ENCODE peak calls at places on chromosomes 6 and 20, in ten cellular contexts. S is cardiac fibroblast, P is transverse colon, X is ovary, N is PC-3, Z is RWPE1, R is cardiac muscle cell, C is progenitor cell of endocrine pancreas, M is astrocyte of the spinal cord, U is GM12865. D is an unnamed sample.
A peak's percentile ranks its signal among the peaks of the same experiment; 100 is the strongest.

GRCh38 chr6:111731404-111732195 is 125.9 kb upstream of the TRAF3IP2 start:
- DNase-seq in Z (no peak), X (no peak), U (peak; percentile 38), C (no peak), M (peak; percentile 53), R (no peak), P (no peak), S (no peak), N (no peak), D (no peak)

GRCh38 chr6:7532232-7532631 is 9.2 kb upstream of the DSP start:
- DNase-seq in X (no peak), Z (peak; percentile 56), U (no peak), R (no peak), N (peak; percentile 87), C (peak; percentile 34), M (no peak), S (no peak), P (peak; percentile 85), D (no peak)

GRCh38 chr6:17292600-17293133 is 11.5 kb downstream of the RBM24 start:
- DNase-seq in C (no peak), U (no peak), P (no peak), N (no peak), R (no peak), M (no peak), Z (no peak), X (no peak), S (no peak), D (no peak)

GRCh38 chr6:42101186-42101657 is 41.2 kb downstream of the C6orf132 start:
- DNase-seq in P (peak; percentile 61), Z (no peak), R (peak; percentile 64), C (no peak), N (no peak), X (no peak), M (no peak), U (no peak), S (no peak), D (no peak)

GRCh38 chr6:11732036-11732545 is 46.5 kb downstream of the ADTRP start:
- DNase-seq in R (peak; percentile 51), M (peak; percentile 68), Z (no peak), X (no peak), S (peak; percentile 96), U (peak; percentile 97), C (no peak), P (peak; percentile 44), N (no peak), D (peak; percentile 95)

GRCh38 chr6:63263456-63263855 is 52.2 kb downstream of the FKBP1C start:
- DNase-seq in S (no peak), C (no peak), U (no peak), X (no peak), Z (peak; percentile 2), M (no peak), P (no peak), N (no peak), R (no peak), D (no peak)

GRCh38 chr6:136510299-136510698 is 39.9 kb downstream of the MAP7 start:
- DNase-seq in S (no peak), N (no peak), P (no peak), R (no peak), X (no peak), M (no peak), Z (no peak), C (no peak), U (no peak), D (no peak)

GRCh38 chr20:32437391-32438074 is 79.4 kb downstream of the ASXL1 start:
- DNase-seq in N (peak; percentile 23), P (no peak), M (no peak), X (no peak), S (no peak), R (no peak), C (no peak), U (no peak), Z (peak; percentile 49), D (no peak)

GRCh38 chr20:50015636-50015992 is 32.8 kb downstream of the SNAI1 start:
- DNase-seq in U (no peak), X (no peak), N (no peak), P (no peak), C (no peak), R (no peak), M (no peak), Z (no peak), S (no peak), D (no peak)

GRCh38 chr6:134689676-134690447 is 260.0 kb downstream of the ALDH8A1 start:
- DNase-seq in U (no peak), X (no peak), R (no peak), S (no peak), C (no peak), M (no peak), Z (no peak), N (no peak), P (no peak), D (no peak)
- TF ChIP-seq CTCF in U (no peak), X (no peak), R (no peak), S (no peak), C (no peak), M (no peak), Z (no peak), N (peak; percentile 21), P (no peak), D (no peak)

GRCh38 chr6:139175389-139175788 is 40.5 kb downstream of the HECA start:
- DNase-seq in R (no peak), C (no peak), S (no peak), P (no peak), M (no peak), N (no peak), X (no peak), U (peak; percentile 20), Z (no peak), D (no peak)

GRCh38 chr6:139184050-139184826 is 49.4 kb downstream of the HECA start:
- DNase-seq in P (no peak), X (no peak), N (no peak), Z (no peak), U (no peak), S (no peak), M (no peak), C (no peak), R (no peak), D (no peak)

GRCh38 chr6:139186242-139186641 is 51.4 kb downstream of the HECA start:
- DNase-seq in S (no peak), Z (no peak), N (no peak), R (no peak), C (no peak), X (no peak), P (no peak), U (no peak), M (no peak), D (no peak)

GRCh38 chr6:139181236-139181635 is 46.4 kb downstream of the HECA start:
- DNase-seq in C (no peak), X (no peak), Z (no peak), M (no peak), R (no peak), S (no peak), N (no peak), P (no peak), U (no peak), D (no peak)
- TF ChIP-seq CTCF in C (no peak), X (no peak), Z (no peak), M (no peak), R (no peak), S (no peak), N (no peak), P (no peak), U (no peak), D (no peak)

GRCh38 chr6:39793528-39793927 is 1.4 kb downstream of the DAAM2 start:
- DNase-seq in S (no peak), C (no peak), R (no peak), Z (no peak), N (no peak), P (no peak), M (no peak), X (no peak), U (no peak), D (no peak)

GRCh38 chr6:39791311-39791710 is 865 bp upstream of the DAAM2 start:
- DNase-seq in S (peak; percentile 48), N (no peak), R (peak; percentile 48), C (no peak), P (no peak), Z (no peak), U (no peak), X (no peak), M (peak; percentile 12), D (no peak)

GRCh38 chr6:39791850-39792500 is at the start of gene DAAM2:
- DNase-seq in C (peak; percentile 16), S (peak; percentile 48), R (peak; percentile 70), P (peak; percentile 50), N (no peak), U (no peak), M (peak; percentile 42), X (peak; percentile 86), Z (no peak), D (no peak)

GRCh38 chr6:39794231-39794630 is 2.1 kb downstream of the DAAM2 start:
- DNase-seq in X (no peak), C (no peak), U (no peak), Z (no peak), R (no peak), P (no peak), M (no peak), S (no peak), N (no peak), D (no peak)

DNA sequence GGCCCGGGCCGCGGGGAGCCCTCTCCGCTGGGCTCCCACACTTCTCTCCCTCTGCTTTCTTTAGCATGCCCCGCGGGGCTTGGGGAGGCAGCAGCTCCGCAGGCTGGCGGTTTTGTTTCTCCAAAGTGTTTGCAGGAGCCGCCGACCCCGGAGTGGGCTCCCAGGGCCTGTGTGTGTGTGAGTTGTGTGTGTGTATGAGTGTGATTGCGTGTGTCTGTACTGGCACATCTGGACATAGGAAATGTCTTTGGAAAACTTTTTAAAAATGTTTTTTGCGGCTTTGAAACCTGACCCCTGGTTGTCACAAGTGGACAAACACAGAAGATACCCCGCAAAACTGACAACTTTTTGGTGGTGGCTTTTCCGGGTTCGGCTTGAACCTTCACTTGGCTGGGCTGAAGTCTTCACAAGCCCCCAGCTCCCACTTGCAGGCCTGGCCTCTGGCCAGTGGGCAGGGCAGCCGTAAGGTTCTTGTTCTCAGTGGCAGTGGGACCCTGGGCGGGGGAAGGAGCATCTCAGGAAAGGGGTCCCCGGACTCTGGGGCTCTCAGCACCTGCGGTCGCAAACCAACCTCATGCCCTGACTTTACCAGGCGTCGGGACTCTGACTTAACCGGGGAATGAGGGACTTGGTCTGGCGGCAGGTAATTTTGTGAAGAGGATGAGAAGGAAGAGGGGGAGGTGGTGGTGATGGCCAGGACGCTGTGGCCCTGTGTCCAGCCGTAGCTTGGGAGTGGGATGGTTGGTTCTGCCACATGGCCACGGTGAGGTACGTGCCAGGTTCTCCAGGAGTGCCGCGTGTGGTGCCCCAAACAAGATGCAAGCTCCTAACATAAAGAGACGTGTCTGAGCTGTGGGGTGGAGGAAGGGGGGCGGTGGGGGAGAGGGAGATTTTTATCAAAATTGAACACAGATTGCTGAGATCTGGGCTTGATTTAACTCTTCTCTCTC is 600 bp downstream of the DAAM2 start:
- DNase-seq in R (no peak), C (no peak), P (no peak), X (peak; percentile 67), S (peak; percentile 21), N (no peak), M (no peak), Z (no peak), U (no peak), D (no peak)
- TF ChIP-seq CTCF in R (peak; percentile 7), C (no peak), P (no peak), X (no peak), S (no peak), N (no peak), M (no peak), Z (no peak), U (no peak), D (no peak)

DNA sequence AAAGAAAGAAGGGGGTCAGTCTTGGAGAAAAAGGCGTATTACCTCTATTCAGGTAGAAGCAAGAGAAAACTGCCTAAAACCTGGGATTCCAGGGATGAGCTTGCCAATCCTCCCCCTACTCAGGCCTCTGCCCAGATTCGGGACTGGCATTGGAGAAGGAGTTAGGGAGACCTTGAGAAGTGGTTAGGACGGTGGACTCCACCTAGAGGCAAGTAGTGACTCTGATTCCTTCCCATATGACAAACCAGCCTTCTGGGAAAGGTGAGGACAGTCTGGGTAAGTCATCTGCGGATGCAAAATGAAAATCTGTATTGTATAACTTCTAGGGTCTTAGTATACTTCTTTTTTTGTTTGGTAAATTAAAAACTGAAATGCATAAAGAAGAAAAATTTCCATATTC is 43.8 kb downstream of the SLX4IP start:
- DNase-seq in U (no peak), P (no peak), N (no peak), Z (no peak), M (no peak), X (no peak), C (no peak), R (no peak), S (no peak), D (no peak)
- TF ChIP-seq CTCF in U (no peak), P (no peak), N (peak; percentile 40), Z (no peak), M (no peak), X (no peak), C (no peak), R (no peak), S (no peak), D (no peak)

D was measured in CD14-positive monocyte.